ENCODE peak calls at places on chromosomes 12 and 14, in four cellular contexts. A is HCT116, V is K562, Z is heart right ventricle. N is an unnamed sample.

GRCh38 chr14:93880025-93880820 is 46.9 kb upstream of the FAM181A start:
- DNase-seq in A (no peak), V (no peak), Z (no peak), N (no peak)

GRCh38 chr14:96997996-96998395 is 200.8 kb downstream of the VRK1 start:
- DNase-seq in V (no peak), Z (no peak), A (no peak), N (no peak)

GRCh38 chr12:752673-753400 is 458 bp downstream of the WNK1 start:
- DNase-seq in Z (peak), V (peak), A (no peak), N (no peak)

GRCh38 chr12:1591029-1591428 is 3.4 kb downstream of the FBXL14 start:
- DNase-seq in Z (no peak), A (no peak), V (peak), N (no peak)

GRCh38 chr12:100199347-100200136 is 1.1 kb upstream of the ACTR6 start:
- DNase-seq in V (peak), Z (peak), A (peak), N (no peak)

GRCh38 chr14:105952222-105952621 is 425.8 kb downstream of the TMEM121 start:
- DNase-seq in A (no peak), V (no peak), Z (no peak), N (no peak)

GRCh38 chr14:51302319-51303030 is 62.4 kb downstream of the TMX1 start:
- DNase-seq in A (no peak), Z (no peak), V (no peak), N (no peak)

GRCh38 chr14:22427771-22428228 is 161.2 kb downstream of the DAD1 start:
- DNase-seq in A (no peak), Z (no peak), V (no peak), N (no peak)

GRCh38 chr12:70842136-70842535 is 78.4 kb downstream of the PTPRR start:
- DNase-seq in Z (no peak), V (no peak), A (no peak), N (no peak)

GRCh38 chr14:88128811-88129210 is 123.9 kb downstream of the GPR65 start:
- DNase-seq in A (no peak), Z (no peak), V (no peak), N (no peak)

GRCh38 chr14:56659964-56660551 is 80.5 kb downstream of the TMEM260 start:
- DNase-seq in A (peak), V (peak), Z (no peak), N (no peak)

GRCh38 chr12:21774358-21775129 is at the start of gene KCNJ8:
- DNase-seq in A (no peak), V (peak), Z (peak), N (peak)

GRCh38 chr14:65344011-65344410 is 68.5 kb upstream of the FUT8 start:
- DNase-seq in Z (no peak), A (no peak), V (no peak), N (no peak)

GRCh38 chr12:125188912-125189881 is 124.0 kb downstream of the AACS start:
- DNase-seq in A (no peak), Z (no peak), V (no peak), N (no peak)

GRCh38 chr14:39342768-39343167 is 89.5 kb downstream of the FBXO33 start:
- DNase-seq in A (no peak), Z (no peak), V (no peak), N (no peak)

GRCh38 chr12:102300824-102301461 is 103.3 kb upstream of the PMCH start:
- DNase-seq in Z (no peak), A (peak), V (peak), N (no peak)

GRCh38 chr12:127928615-127929014 is 338.4 kb upstream of the TMEM132C start:
- DNase-seq in A (no peak), Z (no peak), V (no peak), N (no peak)

GRCh38 chr12:25041006-25041741 is 92.3 kb upstream of the BCAT1 start:
- DNase-seq in V (no peak), Z (peak), A (no peak), N (no peak)

GRCh38 chr14:77037886-77038511 is 9.5 kb upstream of the IRF2BPL start:
- DNase-seq in A (no peak), Z (no peak), V (no peak), N (no peak)

GRCh38 chr12:65666876-65667275 is 157.4 kb upstream of the HMGA2 start:
- DNase-seq in Z (no peak), V (peak), A (no peak), N (no peak)

GRCh38 chr14:75905505-75905904 is 76.3 kb downstream of the TGFB3 start:
- DNase-seq in V (no peak), Z (no peak), A (no peak), N (no peak)

GRCh38 chr12:12432373-12432772 is 75.5 kb downstream of the BORCS5 start:
- DNase-seq in A (no peak), V (no peak), Z (no peak), N (no peak)

GRCh38 chr14:97120204-97121120 is 323.3 kb downstream of the VRK1 start:
- DNase-seq in Z (no peak), V (no peak), A (no peak), N (no peak)

GRCh38 chr14:58637040-58637390 is 747 bp upstream of the DACT1 start:
- DNase-seq in A (no peak), V (no peak), Z (peak), N (no peak)

GRCh38 chr14:106831322-106831720 is 1304.9 kb downstream of the TMEM121 start:
- DNase-seq in Z (peak), V (no peak), A (no peak), N (no peak)

GRCh38 chr14:55302770-55303472 is 31.7 kb downstream of the FBXO34 start:
- DNase-seq in A (no peak), Z (no peak), V (no peak), N (no peak)

GRCh38 chr14:55301722-55302121 is 30.5 kb downstream of the FBXO34 start:
- DNase-seq in V (peak), A (no peak), Z (no peak), N (no peak)

GRCh38 chr14:55302367-55302766 is 31.1 kb downstream of the FBXO34 start:
- DNase-seq in A (no peak), V (no peak), Z (no peak), N (no peak)

GRCh38 chr14:55306938-55307589 is 35.8 kb downstream of the FBXO34 start:
- DNase-seq in Z (no peak), A (no peak), V (no peak), N (no peak)

DNA sequence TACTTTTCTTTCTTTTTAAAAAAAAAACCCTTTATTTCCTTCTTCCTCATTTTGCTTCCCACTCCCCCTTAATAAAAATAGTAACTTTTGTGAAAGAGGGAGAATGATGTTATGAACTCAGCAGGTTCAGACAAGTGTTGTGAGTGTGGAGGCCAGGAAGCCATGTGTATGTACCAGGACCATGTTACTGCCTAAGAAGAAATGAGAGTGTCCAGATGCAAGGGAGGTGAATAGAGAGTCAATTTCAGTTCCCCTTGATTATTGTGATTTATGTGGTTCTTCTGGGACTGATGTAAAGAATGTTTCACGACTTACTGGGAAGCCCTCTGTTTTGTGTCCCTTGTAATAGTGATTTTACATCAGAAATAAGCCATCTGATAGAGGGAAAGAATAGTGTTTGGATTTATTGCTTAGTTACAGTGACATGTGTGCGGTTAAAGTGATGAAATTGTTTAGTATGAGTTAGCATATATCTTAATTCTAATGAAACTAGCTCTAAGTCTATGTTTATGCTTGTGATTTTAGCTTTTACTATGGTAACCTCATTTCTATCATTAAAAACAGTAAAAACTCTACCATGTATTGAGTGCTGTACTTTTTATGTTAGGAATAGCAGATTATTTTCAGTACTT is 32.5 kb downstream of the FBXO34 start:
- DNase-seq in A (no peak), Z (no peak), V (no peak), N (no peak)
- H3K27ac ChIP-seq in A (no peak), Z (no peak), V (no peak), N (no peak)

GRCh38 chr12:120928864-120929652 is 24.9 kb upstream of the SPPL3 start:
- DNase-seq in V (no peak), Z (no peak), A (peak), N (no peak)
- H3K27ac ChIP-seq in V (no peak), Z (no peak), A (peak), N (no peak)

GRCh38 chr12:45254254-45254653 is 38.4 kb downstream of the ANO6 start:
- DNase-seq in V (no peak), Z (no peak), A (no peak), N (no peak)
- H3K27ac ChIP-seq in V (no peak), Z (no peak), A (no peak), N (no peak)

DNA sequence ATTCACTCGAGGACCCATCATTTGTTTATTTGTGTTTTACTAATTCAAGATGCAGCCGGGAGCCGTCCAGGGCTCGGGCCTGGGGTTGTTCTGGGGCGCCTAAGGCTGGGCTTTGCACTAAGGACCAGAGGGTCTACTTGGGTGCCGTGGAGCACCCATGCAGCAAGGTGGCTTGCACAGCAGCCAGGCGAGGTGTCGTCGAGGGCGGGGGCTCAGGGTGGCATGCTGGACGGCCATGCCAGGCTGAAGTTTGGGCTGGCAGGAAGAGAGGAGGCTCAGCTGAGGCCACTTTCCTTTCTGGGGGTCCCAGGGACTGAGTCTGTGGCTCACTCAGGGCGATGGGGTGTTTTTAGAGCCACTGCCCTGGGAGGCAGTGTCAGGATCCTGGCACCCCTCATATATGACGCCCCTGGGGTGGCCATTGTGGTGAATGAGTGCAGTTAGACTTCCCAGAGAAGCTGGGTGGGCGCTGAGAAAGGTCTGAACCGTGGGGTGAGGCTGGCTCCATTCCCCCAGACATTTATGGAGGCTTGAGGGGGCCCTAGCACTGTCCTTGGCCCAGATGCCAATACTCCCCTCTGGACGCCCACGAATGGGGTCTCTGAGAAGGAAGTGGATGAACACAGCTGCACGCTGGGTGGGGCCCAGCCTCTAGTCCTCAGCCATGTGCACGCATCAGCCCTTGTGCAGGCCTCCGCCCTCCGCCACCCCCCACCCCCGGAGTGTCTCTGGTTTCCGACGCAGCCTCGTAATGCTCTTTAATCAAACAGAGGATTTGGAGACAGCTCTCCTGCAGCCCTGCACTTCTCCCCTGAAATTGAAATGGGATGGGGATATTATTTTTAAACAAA is 11.3 kb downstream of the MEG3 start:
- DNase-seq in A (no peak), V (no peak), Z (no peak), N (no peak)
- H3K27ac ChIP-seq in A (no peak), V (no peak), Z (no peak), N (no peak)

GRCh38 chr12:123928274-123928865 is 44.3 kb downstream of the CCDC92 start:
- DNase-seq in V (peak), A (no peak), Z (no peak), N (no peak)
- H3K27ac ChIP-seq in V (no peak), A (no peak), Z (no peak), N (no peak)

GRCh38 chr12:96587691-96588090 is 98.3 kb downstream of the CFAP54 start:
- DNase-seq in Z (no peak), V (no peak), A (no peak), N (no peak)

GRCh38 chr12:96590970-96591369 is 101.6 kb downstream of the CFAP54 start:
- DNase-seq in Z (no peak), V (no peak), A (no peak), N (no peak)

DNA sequence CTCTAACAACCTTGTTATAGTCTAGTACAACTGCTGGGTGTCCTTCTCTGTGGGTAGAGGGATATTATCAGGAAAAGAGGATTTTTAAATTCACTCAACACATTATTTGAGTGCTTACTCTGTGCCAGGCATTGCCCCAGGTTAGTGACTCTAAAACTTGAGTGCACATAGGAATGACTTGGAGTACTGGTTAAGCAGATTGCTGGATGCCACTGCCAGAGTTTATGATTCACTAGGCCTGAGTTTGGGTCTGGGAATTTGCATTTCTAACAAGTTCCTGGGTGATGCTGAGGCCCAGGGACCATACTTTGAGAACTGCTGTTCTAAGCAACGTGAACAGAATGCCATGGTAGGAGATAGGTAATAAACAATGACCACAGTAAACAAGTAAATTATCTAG is 96.6 kb downstream of the CFAP54 start:
- DNase-seq in A (no peak), V (no peak), Z (no peak), N (no peak)
- H3K27ac ChIP-seq in A (no peak), V (no peak), Z (no peak), N (no peak)

N was measured in substantia nigra.